ENCODE peak calls at places on chromosomes 4 and X, in eight cellular contexts. One of them, this sample, is unnamed. For H3K27me3 and H3K9me3, the result is how much of the 10 kb centered on the place peaks cover.

GRCh38 chrX:118528089-118528753 is 32.6 kb downstream of the DOCK11 start:
- DNase-seq in right cardiac atrium: no peak
- DNase-seq in sigmoid colon: no peak
- DNase-seq in IMR-90: no peak
- DNase-seq in CD8-positive, alpha-beta memory T cell: peak
- DNase-seq in cardiac muscle cell: no peak
- DNase-seq in PC-3: no peak
- DNase-seq in H9: no peak
- DNase-seq in this sample: peak

GRCh38 chrX:137166591-137166990 is 132.8 kb upstream of the GPR101 start:
- DNase-seq in sigmoid colon: no peak
- DNase-seq in IMR-90: no peak
- DNase-seq in H9: peak
- DNase-seq in right cardiac atrium: no peak
- DNase-seq in PC-3: peak
- DNase-seq in CD8-positive, alpha-beta memory T cell: no peak
- DNase-seq in cardiac muscle cell: no peak
- DNase-seq in this sample: no peak

GRCh38 chr4:183729430-183730328 is 70.6 kb downstream of the TRAPPC11 start:
- DNase-seq in CD8-positive, alpha-beta memory T cell: no peak
- DNase-seq in IMR-90: peak
- DNase-seq in PC-3: no peak
- DNase-seq in cardiac muscle cell: peak
- DNase-seq in right cardiac atrium: no peak
- DNase-seq in H9: no peak
- DNase-seq in sigmoid colon: no peak
- DNase-seq in this sample: no peak

GRCh38 chr4:87416965-87417364 is 5.4 kb upstream of the NUDT9 start:
- DNase-seq in PC-3: no peak
- DNase-seq in IMR-90: no peak
- DNase-seq in CD8-positive, alpha-beta memory T cell: no peak
- DNase-seq in sigmoid colon: no peak
- DNase-seq in right cardiac atrium: no peak
- DNase-seq in cardiac muscle cell: no peak
- DNase-seq in H9: no peak
- DNase-seq in this sample: no peak

GRCh38 chr4:160136021-160136420 is 1033.1 kb downstream of the RAPGEF2 start:
- DNase-seq in cardiac muscle cell: no peak
- DNase-seq in H9: no peak
- DNase-seq in right cardiac atrium: no peak
- DNase-seq in IMR-90: no peak
- DNase-seq in PC-3: peak
- DNase-seq in sigmoid colon: no peak
- DNase-seq in CD8-positive, alpha-beta memory T cell: no peak
- DNase-seq in this sample: no peak

GRCh38 chr4:153792007-153792892 is 3.4 kb upstream of the SFRP2 start:
- DNase-seq in sigmoid colon: peak
- DNase-seq in H9: peak
- DNase-seq in right cardiac atrium: peak
- DNase-seq in IMR-90: no peak
- DNase-seq in CD8-positive, alpha-beta memory T cell: no peak
- DNase-seq in cardiac muscle cell: peak
- DNase-seq in PC-3: no peak
- DNase-seq in this sample: no peak

GRCh38 chr4:182931691-182932297 is 14.6 kb upstream of the DCTD start:
- DNase-seq in CD8-positive, alpha-beta memory T cell: no peak
- DNase-seq in IMR-90: peak
- DNase-seq in sigmoid colon: no peak
- DNase-seq in PC-3: no peak
- DNase-seq in cardiac muscle cell: no peak
- DNase-seq in H9: no peak
- DNase-seq in right cardiac atrium: no peak
- DNase-seq in this sample: no peak

GRCh38 chr4:98374643-98375042 is 113.5 kb downstream of the RAP1GDS1 start:
- DNase-seq in CD8-positive, alpha-beta memory T cell: no peak
- DNase-seq in H9: no peak
- DNase-seq in sigmoid colon: no peak
- DNase-seq in cardiac muscle cell: peak
- DNase-seq in right cardiac atrium: no peak
- DNase-seq in PC-3: no peak
- DNase-seq in IMR-90: peak
- DNase-seq in this sample: no peak

GRCh38 chrX:74343970-74344622 is 40.1 kb downstream of the ZCCHC13 start:
- DNase-seq in IMR-90: peak
- DNase-seq in PC-3: peak
- DNase-seq in H9: peak
- DNase-seq in right cardiac atrium: no peak
- DNase-seq in CD8-positive, alpha-beta memory T cell: peak
- DNase-seq in sigmoid colon: no peak
- DNase-seq in cardiac muscle cell: peak
- DNase-seq in this sample: peak

GRCh38 chrX:10620121-10620699 is at the start of gene MID1:
- DNase-seq in sigmoid colon: peak
- DNase-seq in CD8-positive, alpha-beta memory T cell: no peak
- DNase-seq in IMR-90: peak
- DNase-seq in cardiac muscle cell: peak
- DNase-seq in right cardiac atrium: peak
- DNase-seq in PC-3: peak
- DNase-seq in H9: peak
- DNase-seq in this sample: no peak

GRCh38 chrX:124289443-124289842 is 43.0 kb upstream of the TEX13D start:
- DNase-seq in sigmoid colon: no peak
- DNase-seq in H9: no peak
- DNase-seq in cardiac muscle cell: no peak
- DNase-seq in IMR-90: no peak
- DNase-seq in PC-3: no peak
- DNase-seq in right cardiac atrium: no peak
- DNase-seq in CD8-positive, alpha-beta memory T cell: no peak
- DNase-seq in this sample: no peak

GRCh38 chr4:172996571-172997216 is 171.9 kb upstream of the GALNT7 start:
- DNase-seq in IMR-90: peak
- DNase-seq in sigmoid colon: no peak
- DNase-seq in PC-3: peak
- DNase-seq in right cardiac atrium: no peak
- DNase-seq in cardiac muscle cell: peak
- DNase-seq in H9: no peak
- DNase-seq in CD8-positive, alpha-beta memory T cell: no peak
- DNase-seq in this sample: no peak

GRCh38 chr4:53702334-53703266 is 111.3 kb upstream of the LNX1 start:
- DNase-seq in CD8-positive, alpha-beta memory T cell: no peak
- DNase-seq in sigmoid colon: peak
- DNase-seq in IMR-90: peak
- DNase-seq in PC-3: peak
- DNase-seq in H9: peak
- DNase-seq in cardiac muscle cell: peak
- DNase-seq in right cardiac atrium: peak
- DNase-seq in this sample: no peak

GRCh38 chr4:47510506-47511143 is 25.6 kb downstream of the ATP10D start:
- DNase-seq in right cardiac atrium: no peak
- DNase-seq in PC-3: peak
- DNase-seq in CD8-positive, alpha-beta memory T cell: no peak
- DNase-seq in sigmoid colon: no peak
- DNase-seq in cardiac muscle cell: peak
- DNase-seq in H9: no peak
- DNase-seq in IMR-90: peak
- DNase-seq in this sample: no peak

GRCh38 chr4:5759236-5760075 is 48.5 kb downstream of the EVC start:
- DNase-seq in CD8-positive, alpha-beta memory T cell: no peak
- DNase-seq in IMR-90: no peak
- DNase-seq in sigmoid colon: peak
- DNase-seq in PC-3: no peak
- DNase-seq in H9: no peak
- DNase-seq in cardiac muscle cell: no peak
- DNase-seq in right cardiac atrium: no peak
- DNase-seq in this sample: no peak

GRCh38 chrX:53642326-53642725 is 44.2 kb downstream of the HUWE1 start:
- DNase-seq in PC-3: no peak
- DNase-seq in cardiac muscle cell: no peak
- DNase-seq in right cardiac atrium: no peak
- DNase-seq in sigmoid colon: no peak
- DNase-seq in H9: no peak
- DNase-seq in CD8-positive, alpha-beta memory T cell: no peak
- DNase-seq in IMR-90: no peak
- DNase-seq in this sample: no peak
- H3K27me3 ChIP-seq in PC-3: under half
- H3K27me3 ChIP-seq in cardiac muscle cell: under half
- H3K27me3 ChIP-seq in right cardiac atrium: under half
- H3K27me3 ChIP-seq in sigmoid colon: under half
- H3K27me3 ChIP-seq in H9: under half
- H3K27me3 ChIP-seq in CD8-positive, alpha-beta memory T cell: under half
- H3K27me3 ChIP-seq in IMR-90: under half
- H3K27me3 ChIP-seq in this sample: under half

DNA sequence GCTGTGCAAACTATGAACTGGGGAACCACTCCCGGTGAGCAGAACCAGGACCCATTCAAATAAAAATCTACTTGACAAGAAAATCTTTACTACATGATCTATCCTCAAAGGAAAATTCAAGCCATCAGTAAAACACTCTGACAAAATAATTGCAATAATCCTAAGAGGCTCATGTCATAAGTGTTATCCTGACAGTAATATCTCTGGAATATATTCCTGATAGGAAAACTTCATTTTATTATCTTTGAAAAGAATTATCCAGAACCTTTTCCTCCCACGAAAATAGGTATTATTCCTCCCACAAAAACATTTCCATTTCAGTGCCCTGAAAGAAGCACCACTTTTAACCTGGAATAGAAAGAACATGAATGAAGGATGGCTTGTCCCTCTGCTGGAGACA is 357.7 kb upstream of the PCDH7 start:
- DNase-seq in cardiac muscle cell: no peak
- DNase-seq in right cardiac atrium: no peak
- DNase-seq in H9: no peak
- DNase-seq in IMR-90: no peak
- DNase-seq in sigmoid colon: no peak
- DNase-seq in PC-3: no peak
- DNase-seq in CD8-positive, alpha-beta memory T cell: no peak
- DNase-seq in this sample: no peak
- H3K9me3 ChIP-seq in cardiac muscle cell: under half
- H3K9me3 ChIP-seq in right cardiac atrium: under half
- H3K9me3 ChIP-seq in H9: under half
- H3K9me3 ChIP-seq in IMR-90: under half
- H3K9me3 ChIP-seq in sigmoid colon: under half
- H3K9me3 ChIP-seq in PC-3: under half
- H3K9me3 ChIP-seq in CD8-positive, alpha-beta memory T cell: under half
- H3K9me3 ChIP-seq in this sample: under half

GRCh38 chrX:11968991-11969390 is 169.3 kb upstream of the FRMPD4 start:
- DNase-seq in sigmoid colon: no peak
- DNase-seq in IMR-90: peak
- DNase-seq in right cardiac atrium: no peak
- DNase-seq in cardiac muscle cell: peak
- DNase-seq in CD8-positive, alpha-beta memory T cell: no peak
- DNase-seq in PC-3: peak
- DNase-seq in H9: no peak
- DNase-seq in this sample: no peak

GRCh38 chrX:11970935-11971334 is 167.3 kb upstream of the FRMPD4 start:
- DNase-seq in CD8-positive, alpha-beta memory T cell: no peak
- DNase-seq in IMR-90: peak
- DNase-seq in H9: no peak
- DNase-seq in sigmoid colon: no peak
- DNase-seq in right cardiac atrium: no peak
- DNase-seq in PC-3: peak
- DNase-seq in cardiac muscle cell: peak
- DNase-seq in this sample: no peak

GRCh38 chrX:11967986-11968385 is 170.3 kb upstream of the FRMPD4 start:
- DNase-seq in IMR-90: peak
- DNase-seq in CD8-positive, alpha-beta memory T cell: no peak
- DNase-seq in cardiac muscle cell: peak
- DNase-seq in right cardiac atrium: no peak
- DNase-seq in H9: no peak
- DNase-seq in sigmoid colon: no peak
- DNase-seq in PC-3: peak
- DNase-seq in this sample: no peak

GRCh38 chrX:11965436-11965835 is 172.8 kb upstream of the FRMPD4 start:
- DNase-seq in right cardiac atrium: no peak
- DNase-seq in PC-3: no peak
- DNase-seq in CD8-positive, alpha-beta memory T cell: no peak
- DNase-seq in cardiac muscle cell: no peak
- DNase-seq in sigmoid colon: no peak
- DNase-seq in IMR-90: no peak
- DNase-seq in H9: no peak
- DNase-seq in this sample: no peak

GRCh38 chrX:11968470-11968869 is 169.8 kb upstream of the FRMPD4 start:
- DNase-seq in H9: no peak
- DNase-seq in CD8-positive, alpha-beta memory T cell: no peak
- DNase-seq in cardiac muscle cell: peak
- DNase-seq in IMR-90: peak
- DNase-seq in sigmoid colon: no peak
- DNase-seq in right cardiac atrium: no peak
- DNase-seq in PC-3: peak
- DNase-seq in this sample: no peak
- H3K27ac ChIP-seq in H9: no peak
- H3K27ac ChIP-seq in CD8-positive, alpha-beta memory T cell: no peak
- H3K27ac ChIP-seq in cardiac muscle cell: no peak
- H3K27ac ChIP-seq in IMR-90: no peak
- H3K27ac ChIP-seq in sigmoid colon: no peak
- H3K27ac ChIP-seq in right cardiac atrium: no peak
- H3K27ac ChIP-seq in PC-3: peak
- H3K27ac ChIP-seq in this sample: no peak

GRCh38 chrX:132031867-132032266 is 8.8 kb downstream of the STK26 start:
- DNase-seq in IMR-90: no peak
- DNase-seq in PC-3: no peak
- DNase-seq in right cardiac atrium: no peak
- DNase-seq in H9: no peak
- DNase-seq in sigmoid colon: no peak
- DNase-seq in cardiac muscle cell: no peak
- DNase-seq in CD8-positive, alpha-beta memory T cell: no peak
- DNase-seq in this sample: no peak

GRCh38 chrX:132033166-132033565 is 10.1 kb downstream of the STK26 start:
- DNase-seq in right cardiac atrium: no peak
- DNase-seq in H9: no peak
- DNase-seq in PC-3: no peak
- DNase-seq in cardiac muscle cell: no peak
- DNase-seq in sigmoid colon: no peak
- DNase-seq in IMR-90: no peak
- DNase-seq in CD8-positive, alpha-beta memory T cell: no peak
- DNase-seq in this sample: no peak

GRCh38 chrX:132034648-132035047 is 11.5 kb downstream of the STK26 start:
- DNase-seq in H9: no peak
- DNase-seq in PC-3: no peak
- DNase-seq in sigmoid colon: no peak
- DNase-seq in IMR-90: no peak
- DNase-seq in CD8-positive, alpha-beta memory T cell: no peak
- DNase-seq in cardiac muscle cell: no peak
- DNase-seq in right cardiac atrium: no peak
- DNase-seq in this sample: no peak

GRCh38 chrX:132025085-132025484 is 2.0 kb downstream of the STK26 start:
- DNase-seq in sigmoid colon: no peak
- DNase-seq in PC-3: peak
- DNase-seq in H9: no peak
- DNase-seq in CD8-positive, alpha-beta memory T cell: no peak
- DNase-seq in cardiac muscle cell: no peak
- DNase-seq in IMR-90: no peak
- DNase-seq in right cardiac atrium: no peak
- DNase-seq in this sample: no peak

DNA sequence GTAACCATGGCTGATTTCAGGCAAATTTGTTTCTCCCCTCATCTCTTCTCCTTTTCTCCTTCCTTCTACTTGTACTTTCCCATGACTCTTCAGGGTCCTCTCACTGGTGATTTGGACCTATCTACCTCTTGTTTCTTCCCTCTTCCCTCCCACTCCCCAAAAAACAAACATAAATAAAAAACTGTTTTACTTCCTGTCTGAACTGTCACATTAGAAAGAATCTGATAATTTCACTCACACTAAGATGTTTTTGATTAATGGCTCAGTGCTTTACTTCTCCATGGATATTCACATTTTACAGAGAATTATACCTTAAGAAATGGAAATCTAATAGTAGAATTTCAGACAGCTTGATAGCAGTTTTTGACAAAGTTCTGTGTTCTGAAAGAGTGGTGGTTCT is 7.2 kb downstream of the STK26 start:
- DNase-seq in right cardiac atrium: no peak
- DNase-seq in sigmoid colon: no peak
- DNase-seq in cardiac muscle cell: no peak
- DNase-seq in H9: no peak
- DNase-seq in PC-3: no peak
- DNase-seq in IMR-90: no peak
- DNase-seq in CD8-positive, alpha-beta memory T cell: no peak
- DNase-seq in this sample: no peak
- H3K27me3 ChIP-seq in right cardiac atrium: under half
- H3K27me3 ChIP-seq in sigmoid colon: under half
- H3K27me3 ChIP-seq in cardiac muscle cell: under half
- H3K27me3 ChIP-seq in H9: under half
- H3K27me3 ChIP-seq in PC-3: under half
- H3K27me3 ChIP-seq in IMR-90: under half
- H3K27me3 ChIP-seq in CD8-positive, alpha-beta memory T cell: under half
- H3K27me3 ChIP-seq in this sample: under half

This sample was measured in CD4-positive, alpha-beta memory T cell.